ENCODE peak calls at places on chromosome 15, in seven cellular contexts. G is neuronal stem cell; K is left lung; D is colonic mucosa; A is CD4-positive, alpha-beta T cell; U is lung; Q is breast epithelium. J is an unnamed sample.

GRCh38 chr15:38263996-38264395 is 11.4 kb downstream of the SPRED1 start:
- DNase-seq in G (no peak), K (no peak), D (no peak), A (no peak), U (no peak), Q (no peak), J (no peak)

GRCh38 chr15:73493936-73494335 is 51.0 kb downstream of the REC114 start:
- DNase-seq in G (no peak), K (no peak), D (no peak), A (no peak), U (no peak), Q (no peak), J (no peak)

GRCh38 chr15:69926011-69926410 is 171.7 kb downstream of the TLE3 start:
- DNase-seq in G (no peak), K (no peak), D (no peak), A (no peak), U (no peak), Q (no peak), J (no peak)

GRCh38 chr15:60706145-60706544 is 227.2 kb upstream of the ICE2 start:
- DNase-seq in G (no peak), K (no peak), D (no peak), A (no peak), U (no peak), Q (no peak), J (no peak)

GRCh38 chr15:98658831-98659699 is 10.7 kb downstream of the IGF1R start:
- DNase-seq in G (no peak), K (no peak), D (peak), A (no peak), U (peak), Q (no peak), J (peak)

GRCh38 chr15:66789029-66790025 is 87.3 kb downstream of the SMAD6 start:
- DNase-seq in G (no peak), K (peak), D (no peak), A (no peak), U (peak), Q (no peak), J (peak)

GRCh38 chr15:63210151-63211051 is 21.0 kb downstream of the RAB8B start:
- DNase-seq in G (no peak), K (no peak), D (no peak), A (no peak), U (no peak), Q (no peak), J (no peak)

GRCh38 chr15:77186518-77187095 is 115.7 kb upstream of the TSPAN3 start:
- DNase-seq in G (no peak), K (no peak), D (no peak), A (no peak), U (no peak), Q (no peak), J (peak)

GRCh38 chr15:38072507-38073277 is 138.3 kb downstream of the TMCO5A start:
- DNase-seq in G (peak), K (peak), D (peak), A (no peak), U (peak), Q (peak), J (peak)

GRCh38 chr15:100241572-100242479 is 99.9 kb downstream of the ADAMTS17 start:
- DNase-seq in G (no peak), K (no peak), D (no peak), A (no peak), U (no peak), Q (no peak), J (peak)

GRCh38 chr15:48486228-48486627 is 155.0 kb downstream of the DUT start:
- DNase-seq in G (no peak), K (no peak), D (no peak), A (no peak), U (no peak), Q (no peak), J (no peak)

GRCh38 chr15:51051776-51052175 is 42.9 kb downstream of the TNFAIP8L3 start:
- DNase-seq in G (no peak), K (peak), D (peak), A (no peak), U (peak), Q (peak), J (no peak)

GRCh38 chr15:63718590-63719035 is 115.1 kb downstream of the HERC1 start:
- DNase-seq in G (no peak), K (no peak), D (no peak), A (no peak), U (no peak), Q (no peak), J (peak)

GRCh38 chr15:68484696-68485400 is 52.9 kb upstream of the ITGA11 start:
- DNase-seq in G (no peak), K (no peak), D (no peak), A (no peak), U (no peak), Q (no peak), J (no peak)

GRCh38 chr15:69782809-69783208 is 314.9 kb downstream of the TLE3 start:
- DNase-seq in G (no peak), K (no peak), D (no peak), A (no peak), U (no peak), Q (no peak), J (peak)

GRCh38 chr15:58523634-58524033 is 91.8 kb downstream of the LIPC start:
- DNase-seq in G (no peak), K (no peak), D (no peak), A (no peak), U (no peak), Q (no peak), J (no peak)
- H3K27ac ChIP-seq in G (no peak), K (no peak), D (no peak), A (no peak), U (no peak), Q (no peak), J (no peak)

GRCh38 chr15:85026304-85027032 is 44.8 kb downstream of the PDE8A start:
- DNase-seq in G (no peak), K (no peak), D (no peak), A (no peak), U (no peak), Q (no peak), J (no peak)
- H3K27ac ChIP-seq in G (no peak), K (peak), D (peak), A (no peak), U (no peak), Q (peak), J (peak)

DNA sequence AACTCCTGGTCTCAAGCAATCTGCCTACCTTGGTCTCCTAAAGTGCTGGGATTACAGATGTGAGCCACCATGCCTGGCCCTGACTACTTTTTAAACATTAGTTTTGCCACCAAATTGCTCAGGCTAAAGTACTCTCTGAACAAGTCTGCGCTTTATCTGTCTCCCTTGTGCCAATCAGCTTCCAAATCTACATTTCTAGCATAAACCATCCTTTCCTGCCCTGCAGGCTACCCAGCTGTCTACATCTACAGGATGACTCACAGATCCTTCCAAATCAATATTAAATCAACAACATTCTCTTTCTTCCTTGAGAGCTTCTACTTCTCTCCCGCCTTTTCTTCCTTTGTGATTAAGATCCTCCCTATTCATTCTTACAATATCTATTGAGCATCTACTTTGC is 16.0 kb upstream of the ATOSA start:
- DNase-seq in G (no peak), K (no peak), D (no peak), A (no peak), U (no peak), Q (no peak), J (no peak)
- H3K27ac ChIP-seq in G (no peak), K (no peak), D (no peak), A (no peak), U (no peak), Q (no peak), J (no peak)

GRCh38 chr15:32705450-32705849 is 12.4 kb upstream of the GREM1 start:
- DNase-seq in G (no peak), K (no peak), D (no peak), A (no peak), U (no peak), Q (no peak), J (no peak)

GRCh38 chr15:32704343-32705076 is 13.3 kb upstream of the GREM1 start:
- DNase-seq in G (no peak), K (no peak), D (no peak), A (no peak), U (no peak), Q (no peak), J (no peak)

GRCh38 chr15:32709295-32710033 is 8.3 kb upstream of the GREM1 start:
- DNase-seq in G (no peak), K (no peak), D (no peak), A (no peak), U (no peak), Q (no peak), J (peak)

GRCh38 chr15:32701863-32702262 is 15.9 kb upstream of the GREM1 start:
- DNase-seq in G (no peak), K (no peak), D (no peak), A (no peak), U (no peak), Q (no peak), J (no peak)

DNA sequence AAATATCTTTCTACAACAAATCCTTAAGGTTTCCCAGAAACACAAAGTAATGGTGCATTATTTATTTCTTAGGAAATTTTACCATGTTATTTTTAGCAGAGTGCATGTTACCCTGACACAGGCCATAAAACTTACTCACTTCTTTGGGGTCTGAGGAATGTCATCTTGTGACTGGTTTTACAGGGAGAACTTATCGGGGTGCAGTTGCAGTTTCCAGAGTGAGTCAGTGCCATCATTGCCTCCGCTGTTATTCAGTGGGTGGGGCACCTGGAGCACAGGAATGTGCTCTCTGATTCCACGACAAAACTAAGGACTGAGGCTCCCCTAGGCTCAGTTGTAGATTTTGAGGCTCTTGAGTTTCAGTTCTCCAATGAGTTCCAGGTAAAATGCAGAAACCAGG is 11.1 kb upstream of the GREM1 start:
- DNase-seq in G (no peak), K (no peak), D (no peak), A (no peak), U (no peak), Q (no peak), J (no peak)
- H3K27ac ChIP-seq in G (no peak), K (no peak), D (no peak), A (no peak), U (no peak), Q (no peak), J (peak)

GRCh38 chr15:44657378-44657777 is 6.1 kb downstream of the SPG11 start:
- DNase-seq in G (no peak), K (no peak), D (no peak), A (no peak), U (no peak), Q (no peak), J (no peak)
- H3K27ac ChIP-seq in G (no peak), K (no peak), D (no peak), A (no peak), U (no peak), Q (no peak), J (no peak)

DNA sequence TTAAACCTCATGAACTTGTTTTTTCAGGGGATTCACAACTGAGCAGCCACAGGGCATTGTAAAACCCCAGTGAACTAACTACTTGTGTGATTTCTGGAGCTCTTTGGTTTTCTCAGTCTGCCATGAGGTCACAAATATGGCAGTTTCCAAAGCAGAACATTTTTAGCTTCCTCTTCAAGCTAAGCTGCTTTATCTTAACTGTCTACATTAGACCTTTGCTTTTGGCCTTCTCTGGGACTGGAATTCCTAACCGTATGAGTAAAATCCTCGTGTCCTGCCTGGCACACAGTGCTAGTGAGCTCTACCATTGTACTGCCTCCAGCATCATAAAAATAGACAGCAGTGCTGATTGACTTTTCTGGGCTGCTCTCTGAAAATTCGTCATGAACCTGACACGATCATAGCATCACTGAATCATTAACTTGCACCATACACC is 22.1 kb downstream of the CDIN1 start:
- DNase-seq in G (no peak), K (no peak), D (no peak), A (no peak), U (no peak), Q (no peak), J (peak)
- H3K27ac ChIP-seq in G (no peak), K (no peak), D (no peak), A (no peak), U (no peak), Q (no peak), J (peak)